ENCODE peak calls at places on chromosomes 6 and 20, in nine cellular contexts. One of them, this sample, is unnamed. For H3K9me3, the result is how much of the 10 kb centered on the place peaks cover.

GRCh38 chr6:46098678-46099077 is 31.1 kb upstream of the ENPP4 start:
- DNase-seq in A549: no peak
- DNase-seq in mammary epithelial cell: peak
- DNase-seq in IMR-90: no peak
- DNase-seq in GM23248: no peak
- DNase-seq in fibroblast of lung: no peak
- DNase-seq in HCT116: peak
- DNase-seq in neural progenitor cell: no peak
- DNase-seq in hepatocyte: peak
- DNase-seq in this sample: no peak

GRCh38 chr6:138977242-138977641 is 10.8 kb downstream of the REPS1 start:
- DNase-seq in HCT116: no peak
- DNase-seq in hepatocyte: no peak
- DNase-seq in A549: no peak
- DNase-seq in fibroblast of lung: no peak
- DNase-seq in neural progenitor cell: no peak
- DNase-seq in IMR-90: no peak
- DNase-seq in GM23248: no peak
- DNase-seq in mammary epithelial cell: no peak
- DNase-seq in this sample: peak

GRCh38 chr6:23089981-23090380 is 520.6 kb downstream of the HDGFL1 start:
- DNase-seq in fibroblast of lung: peak
- DNase-seq in GM23248: no peak
- DNase-seq in HCT116: no peak
- DNase-seq in mammary epithelial cell: no peak
- DNase-seq in IMR-90: no peak
- DNase-seq in hepatocyte: no peak
- DNase-seq in A549: no peak
- DNase-seq in neural progenitor cell: no peak
- DNase-seq in this sample: no peak

GRCh38 chr6:11126876-11127275 is 15.4 kb upstream of the ERVFRD-1 start:
- DNase-seq in fibroblast of lung: no peak
- DNase-seq in A549: no peak
- DNase-seq in IMR-90: peak
- DNase-seq in GM23248: no peak
- DNase-seq in neural progenitor cell: no peak
- DNase-seq in HCT116: no peak
- DNase-seq in mammary epithelial cell: peak
- DNase-seq in hepatocyte: no peak
- DNase-seq in this sample: no peak

GRCh38 chr6:139371421-139372253 is 2.8 kb downstream of the CITED2 start:
- DNase-seq in neural progenitor cell: peak
- DNase-seq in GM23248: peak
- DNase-seq in HCT116: no peak
- DNase-seq in hepatocyte: no peak
- DNase-seq in A549: no peak
- DNase-seq in IMR-90: peak
- DNase-seq in mammary epithelial cell: no peak
- DNase-seq in fibroblast of lung: peak
- DNase-seq in this sample: no peak

GRCh38 chr20:35560105-35560511 is 18.2 kb downstream of the ERGIC3 start:
- DNase-seq in neural progenitor cell: no peak
- DNase-seq in GM23248: no peak
- DNase-seq in HCT116: no peak
- DNase-seq in hepatocyte: no peak
- DNase-seq in fibroblast of lung: no peak
- DNase-seq in A549: no peak
- DNase-seq in mammary epithelial cell: no peak
- DNase-seq in IMR-90: no peak
- DNase-seq in this sample: peak

GRCh38 chr6:107692351-107692750 is 131.8 kb downstream of the SCML4 start:
- DNase-seq in neural progenitor cell: no peak
- DNase-seq in A549: no peak
- DNase-seq in IMR-90: peak
- DNase-seq in hepatocyte: no peak
- DNase-seq in HCT116: no peak
- DNase-seq in GM23248: peak
- DNase-seq in mammary epithelial cell: no peak
- DNase-seq in fibroblast of lung: peak
- DNase-seq in this sample: peak

GRCh38 chr6:50826037-50826761 is 7.5 kb downstream of the TFAP2B start:
- DNase-seq in mammary epithelial cell: no peak
- DNase-seq in neural progenitor cell: no peak
- DNase-seq in GM23248: no peak
- DNase-seq in hepatocyte: no peak
- DNase-seq in IMR-90: no peak
- DNase-seq in fibroblast of lung: no peak
- DNase-seq in HCT116: no peak
- DNase-seq in A549: no peak
- DNase-seq in this sample: no peak

GRCh38 chr6:42532038-42532669 is 31.7 kb upstream of the UBR2 start:
- DNase-seq in A549: peak
- DNase-seq in IMR-90: peak
- DNase-seq in GM23248: peak
- DNase-seq in hepatocyte: peak
- DNase-seq in HCT116: peak
- DNase-seq in mammary epithelial cell: peak
- DNase-seq in fibroblast of lung: peak
- DNase-seq in neural progenitor cell: peak
- DNase-seq in this sample: peak

GRCh38 chr6:144104898-144105487 is 9.6 kb upstream of the SF3B5 start:
- DNase-seq in HCT116: peak
- DNase-seq in IMR-90: peak
- DNase-seq in A549: peak
- DNase-seq in neural progenitor cell: peak
- DNase-seq in hepatocyte: peak
- DNase-seq in fibroblast of lung: peak
- DNase-seq in mammary epithelial cell: peak
- DNase-seq in GM23248: peak
- DNase-seq in this sample: peak

DNA sequence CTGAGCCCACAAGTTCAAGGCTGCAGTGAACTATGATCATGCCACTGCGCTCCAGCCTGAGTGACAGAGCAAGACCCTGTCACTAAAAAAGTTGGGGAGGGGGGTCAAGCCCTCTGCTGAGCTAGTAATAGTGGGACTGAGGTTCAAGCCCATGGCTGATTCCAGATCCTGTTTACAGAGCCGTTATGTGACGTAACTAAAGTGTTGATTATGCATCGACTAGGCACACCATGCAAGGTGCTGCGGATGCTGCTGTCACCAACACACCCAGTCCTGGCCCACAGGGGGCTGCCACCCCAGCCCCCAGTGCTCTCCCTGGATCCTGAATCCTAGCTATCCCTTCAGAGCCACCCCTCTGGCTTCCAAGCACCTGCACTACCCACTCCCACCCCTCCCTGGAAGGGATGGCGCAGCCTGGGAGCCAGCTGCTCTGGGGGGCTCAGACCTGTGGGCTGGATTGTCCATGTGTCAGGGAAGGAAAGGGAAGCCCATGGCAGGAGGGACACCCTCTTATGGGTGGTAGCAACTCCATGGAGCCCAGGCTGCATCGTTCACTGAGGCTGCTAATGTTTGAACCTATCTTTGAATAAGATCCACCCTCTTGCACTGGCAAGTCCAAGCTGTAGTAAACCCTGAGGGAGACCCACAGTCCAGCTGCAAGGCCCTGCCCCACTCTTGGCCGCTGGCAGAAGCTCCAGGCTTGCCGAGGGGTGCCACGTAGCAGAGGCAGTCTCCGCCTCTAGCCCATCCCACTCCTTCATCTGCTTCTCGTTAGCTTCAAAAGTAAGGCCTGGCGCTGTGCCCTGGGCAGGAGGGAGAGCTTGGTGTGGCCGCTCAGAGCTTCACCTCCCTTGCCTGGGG is 95.0 kb downstream of the SNX5 start:
- DNase-seq in neural progenitor cell: peak
- DNase-seq in hepatocyte: peak
- DNase-seq in HCT116: peak
- DNase-seq in A549: peak
- DNase-seq in fibroblast of lung: peak
- DNase-seq in IMR-90: peak
- DNase-seq in GM23248: peak
- DNase-seq in mammary epithelial cell: no peak
- DNase-seq in this sample: no peak
- H3K4me2 ChIP-seq in neural progenitor cell: no peak
- H3K4me2 ChIP-seq in hepatocyte: no peak
- H3K4me2 ChIP-seq in HCT116: peak
- H3K4me2 ChIP-seq in A549: peak
- H3K4me2 ChIP-seq in fibroblast of lung: peak
- H3K4me2 ChIP-seq in IMR-90: peak
- H3K4me2 ChIP-seq in GM23248: peak
- H3K4me2 ChIP-seq in mammary epithelial cell: peak
- H3K4me2 ChIP-seq in this sample: no peak

DNA sequence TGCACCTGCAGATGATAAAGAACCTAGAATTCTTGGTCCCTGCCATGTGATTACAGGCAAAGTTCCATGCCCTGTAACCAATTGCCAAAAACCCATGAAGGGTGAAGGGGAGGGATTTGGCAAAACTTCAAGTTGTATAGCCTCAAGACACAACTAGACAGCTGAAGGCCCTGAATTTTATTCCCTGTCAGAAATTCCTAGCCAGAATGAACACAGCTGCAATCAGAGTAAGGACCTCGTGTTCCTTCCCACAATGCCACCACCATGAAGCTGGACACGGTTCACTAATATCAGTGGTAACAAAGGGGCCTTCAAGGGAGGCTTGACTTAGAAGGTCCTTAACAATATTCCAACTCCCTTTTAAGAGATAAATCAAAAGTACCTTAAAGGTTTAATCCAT is 22.5 kb upstream of the IRAK1BP1 start:
- DNase-seq in GM23248: no peak
- DNase-seq in HCT116: no peak
- DNase-seq in A549: no peak
- DNase-seq in hepatocyte: no peak
- DNase-seq in mammary epithelial cell: no peak
- DNase-seq in neural progenitor cell: no peak
- DNase-seq in fibroblast of lung: no peak
- DNase-seq in IMR-90: no peak
- DNase-seq in this sample: no peak
- H3K9me3 ChIP-seq in GM23248: under half
- H3K9me3 ChIP-seq in HCT116: under half
- H3K9me3 ChIP-seq in A549: under half
- H3K9me3 ChIP-seq in hepatocyte: under half
- H3K9me3 ChIP-seq in mammary epithelial cell: under half
- H3K9me3 ChIP-seq in neural progenitor cell: under half
- H3K9me3 ChIP-seq in fibroblast of lung: under half
- H3K9me3 ChIP-seq in IMR-90: under half
- H3K9me3 ChIP-seq in this sample: under half

GRCh38 chr6:158597565-158597964 is 37.7 kb downstream of the TMEM181 start:
- DNase-seq in IMR-90: no peak
- DNase-seq in neural progenitor cell: no peak
- DNase-seq in fibroblast of lung: no peak
- DNase-seq in hepatocyte: no peak
- DNase-seq in mammary epithelial cell: no peak
- DNase-seq in GM23248: no peak
- DNase-seq in A549: no peak
- DNase-seq in HCT116: no peak
- DNase-seq in this sample: no peak
- H3K4me2 ChIP-seq in IMR-90: no peak
- H3K4me2 ChIP-seq in neural progenitor cell: no peak
- H3K4me2 ChIP-seq in fibroblast of lung: no peak
- H3K4me2 ChIP-seq in hepatocyte: no peak
- H3K4me2 ChIP-seq in mammary epithelial cell: no peak
- H3K4me2 ChIP-seq in GM23248: no peak
- H3K4me2 ChIP-seq in A549: no peak
- H3K4me2 ChIP-seq in HCT116: no peak
- H3K4me2 ChIP-seq in this sample: no peak

GRCh38 chr6:4224082-4224978 is 89.0 kb upstream of the ECI2 start:
- DNase-seq in GM23248: peak
- DNase-seq in mammary epithelial cell: peak
- DNase-seq in hepatocyte: peak
- DNase-seq in neural progenitor cell: no peak
- DNase-seq in HCT116: no peak
- DNase-seq in A549: no peak
- DNase-seq in IMR-90: peak
- DNase-seq in fibroblast of lung: no peak
- DNase-seq in this sample: no peak

GRCh38 chr6:4225207-4225872 is 90.0 kb upstream of the ECI2 start:
- DNase-seq in neural progenitor cell: peak
- DNase-seq in A549: no peak
- DNase-seq in hepatocyte: peak
- DNase-seq in IMR-90: peak
- DNase-seq in fibroblast of lung: peak
- DNase-seq in mammary epithelial cell: no peak
- DNase-seq in GM23248: no peak
- DNase-seq in HCT116: no peak
- DNase-seq in this sample: no peak

GRCh38 chr6:4220619-4221018 is 85.2 kb upstream of the ECI2 start:
- DNase-seq in IMR-90: peak
- DNase-seq in A549: no peak
- DNase-seq in GM23248: peak
- DNase-seq in fibroblast of lung: peak
- DNase-seq in HCT116: no peak
- DNase-seq in neural progenitor cell: no peak
- DNase-seq in mammary epithelial cell: no peak
- DNase-seq in hepatocyte: no peak
- DNase-seq in this sample: no peak
- H3K9me3 ChIP-seq in IMR-90: under half
- H3K9me3 ChIP-seq in A549: under half
- H3K9me3 ChIP-seq in GM23248: under half
- H3K9me3 ChIP-seq in fibroblast of lung: under half
- H3K9me3 ChIP-seq in HCT116: under half
- H3K9me3 ChIP-seq in neural progenitor cell: under half
- H3K9me3 ChIP-seq in mammary epithelial cell: under half
- H3K9me3 ChIP-seq in hepatocyte: under half
- H3K9me3 ChIP-seq in this sample: under half

GRCh38 chr6:140779991-140780596 is 1352.6 kb upstream of the GJE1 start:
- DNase-seq in hepatocyte: no peak
- DNase-seq in GM23248: no peak
- DNase-seq in IMR-90: no peak
- DNase-seq in mammary epithelial cell: peak
- DNase-seq in neural progenitor cell: no peak
- DNase-seq in A549: no peak
- DNase-seq in fibroblast of lung: no peak
- DNase-seq in HCT116: no peak
- DNase-seq in this sample: no peak
- H3K4me2 ChIP-seq in hepatocyte: no peak
- H3K4me2 ChIP-seq in GM23248: no peak
- H3K4me2 ChIP-seq in IMR-90: no peak
- H3K4me2 ChIP-seq in mammary epithelial cell: no peak
- H3K4me2 ChIP-seq in neural progenitor cell: no peak
- H3K4me2 ChIP-seq in A549: no peak
- H3K4me2 ChIP-seq in fibroblast of lung: no peak
- H3K4me2 ChIP-seq in HCT116: no peak
- H3K4me2 ChIP-seq in this sample: no peak

This sample was measured in trophoblast cell.